ENCODE peak calls at places on chromosomes 5 and 9, in four cellular contexts. U, L, I and G are unnamed samples.

GRCh38 chr9:108323615-108324014 is 532.2 kb downstream of the ACTL7B start:
- DNase-seq in U (no peak), L (no peak), I (no peak), G (no peak)

GRCh38 chr9:96122756-96123155 is 179.2 kb downstream of the HSD17B3 start:
- DNase-seq in U (no peak), L (no peak), I (no peak), G (peak; percentile 11)

GRCh38 chr9:128419061-128419925 is 1.4 kb upstream of the CERCAM start:
- DNase-seq in U (peak; percentile 56), L (no peak), I (no peak), G (no peak)

GRCh38 chr5:142904421-142904820 is 134.2 kb downstream of the ARHGAP26 start:
- DNase-seq in U (no peak), L (no peak), I (no peak), G (no peak)

GRCh38 chr5:151320481-151320880 is 16.9 kb upstream of the SLC36A3 start:
- DNase-seq in U (no peak), L (no peak), I (no peak), G (no peak)

GRCh38 chr5:54886866-54887265 is 98.5 kb downstream of the ESM1 start:
- DNase-seq in U (no peak), L (no peak), I (no peak), G (no peak)

GRCh38 chr5:91280942-91281269 is 102.2 kb downstream of the ARRDC3 start:
- DNase-seq in U (no peak), L (no peak), I (no peak), G (no peak)

GRCh38 chr9:93031629-93032431 is 26.7 kb upstream of the SUSD3 start:
- DNase-seq in U (no peak), L (no peak), I (no peak), G (no peak)

GRCh38 chr5:54785729-54786548 is 199.5 kb downstream of the ESM1 start:
- DNase-seq in U (no peak), L (no peak), I (no peak), G (no peak)

GRCh38 chr5:602466-603035 is 9.6 kb upstream of the CEP72 start:
- DNase-seq in U (no peak), L (no peak), I (no peak), G (no peak)

GRCh38 chr9:122036988-122037387 is 56.1 kb downstream of the TTLL11 start:
- DNase-seq in U (no peak), L (no peak), I (no peak), G (no peak)

GRCh38 chr5:132260051-132260450 is 2.6 kb downstream of the PDLIM4 start:
- DNase-seq in U (peak; percentile 1), L (no peak), I (no peak), G (no peak)

GRCh38 chr5:35153375-35153932 is 76.8 kb downstream of the PRLR start:
- DNase-seq in U (no peak), L (no peak), I (no peak), G (no peak)

GRCh38 chr5:128487041-128487440 is 51.0 kb downstream of the FBN2 start:
- DNase-seq in U (no peak), L (no peak), I (no peak), G (no peak)

GRCh38 chr5:124111886-124112285 is 599.9 kb downstream of the CSNK1G3 start:
- DNase-seq in U (no peak), L (no peak), I (no peak), G (no peak)

GRCh38 chr5:148574167-148574566 is 80.2 kb downstream of the HTR4 start:
- DNase-seq in U (no peak), L (no peak), I (no peak), G (no peak)

GRCh38 chr5:39267185-39267584 is 47.8 kb upstream of the FYB1 start:
- DNase-seq in U (no peak), L (no peak), I (no peak), G (no peak)

GRCh38 chr5:53063791-53064190 is 45.8 kb downstream of the MOCS2 start:
- DNase-seq in U (no peak), L (no peak), I (no peak), G (no peak)

GRCh38 chr9:135447126-135447525 is 32.5 kb upstream of the PPP1R26 start:
- DNase-seq in U (no peak), L (no peak), I (no peak), G (no peak)

GRCh38 chr5:53882637-53883036 is 322.2 kb downstream of the NDUFS4 start:
- DNase-seq in U (no peak), L (no peak), I (no peak), G (no peak)